ENCODE peak calls at places on chromosomes 4 and X, in seven cellular contexts. O, K, H, Z, U, F and A are unnamed samples.

GRCh38 chrX:150879855-150880807 is 18.3 kb downstream of the CD99L2 start:
- DNase-seq in F (no peak), H (no peak), K (no peak), U (no peak), O (no peak), Z (no peak), A (peak; percentile 53)

GRCh38 chr4:140359571-140360427 is 13.6 kb upstream of the SCOC start:
- DNase-seq in U (peak; percentile 93), Z (peak; percentile 85), O (peak; percentile 63), H (peak; percentile 92), K (peak; percentile 82), F (peak; percentile 65), A (peak; percentile 94)

GRCh38 chr4:52914051-52914605 is 52.0 kb downstream of the RASL11B start:
- DNase-seq in F (peak; percentile 86), H (peak; percentile 42), K (no peak), O (no peak), U (peak; percentile 60), Z (peak; percentile 94), A (no peak)

GRCh38 chr4:150229538-150229937 is 151.3 kb downstream of the DCLK2 start:
- DNase-seq in Z (peak; percentile 64), U (no peak), F (peak; percentile 90), O (no peak), K (no peak), H (no peak), A (peak; percentile 37)

GRCh38 chr4:5890063-5890727 is 2.7 kb downstream of the CRMP1 start:
- DNase-seq in K (no peak), Z (no peak), O (no peak), H (peak; percentile 72), F (peak; percentile 41), U (peak; percentile 97), A (peak; percentile 88)

GRCh38 chr4:161595230-161595771 is 568.5 kb downstream of the FSTL5 start:
- DNase-seq in K (no peak), Z (no peak), H (no peak), U (no peak), F (no peak), O (no peak), A (no peak)

GRCh38 chr4:89212666-89213381 is 94.8 kb downstream of the GPRIN3 start:
- DNase-seq in H (no peak), K (no peak), O (no peak), U (no peak), Z (peak; percentile 59), F (peak; percentile 29), A (no peak)

GRCh38 chr4:88219099-88219498 is 60.7 kb upstream of the ABCG2 start:
- DNase-seq in U (peak; percentile 61), K (no peak), F (peak; percentile 48), H (peak; percentile 68), Z (peak; percentile 76), O (no peak), A (peak; percentile 74)

GRCh38 chr4:185227131-185227551 is 17.7 kb downstream of the SNX25 start:
- DNase-seq in H (no peak), Z (peak; percentile 23), O (no peak), U (peak; percentile 49), F (no peak), K (no peak), A (no peak)

GRCh38 chr4:56200275-56200674 is 187.0 kb downstream of the AASDH start:
- DNase-seq in H (no peak), F (peak; percentile 26), K (no peak), U (no peak), O (no peak), Z (no peak), A (no peak)

GRCh38 chrX:106178826-106179225 is 10.7 kb downstream of the PWWP3B start:
- DNase-seq in F (no peak), H (no peak), U (peak; percentile 6), K (no peak), Z (no peak), O (no peak), A (no peak)

GRCh38 chrX:53421772-53422090 is 723 bp downstream of the SMC1A start:
- DNase-seq in Z (no peak), F (no peak), H (no peak), O (no peak), K (no peak), U (no peak), A (no peak)

GRCh38 chr4:139154134-139154421 is 22.9 kb downstream of the ELF2 start:
- DNase-seq in K (no peak), U (no peak), H (no peak), F (no peak), O (no peak), Z (no peak), A (no peak)
- H3K4me3 ChIP-seq in K (no peak overlapping the region), U (no peak overlapping the region), H (no peak overlapping the region), F (no peak overlapping the region), O (no peak overlapping the region), Z (no peak overlapping the region), A (no peak overlapping the region)

GRCh38 chr4:78749258-78749971 is 26.7 kb upstream of the BMP2K start:
- DNase-seq in U (no peak), O (no peak), H (peak; percentile 19), F (peak; percentile 48), K (no peak), Z (peak; percentile 9), A (no peak)

GRCh38 chr4:78753091-78753490 is 23.1 kb upstream of the BMP2K start:
- DNase-seq in Z (no peak), O (no peak), F (no peak), U (no peak), H (no peak), K (no peak), A (no peak)

GRCh38 chr4:78748361-78748760 is 27.8 kb upstream of the BMP2K start:
- DNase-seq in F (peak; percentile 29), K (no peak), Z (peak; percentile 36), H (no peak), U (no peak), O (no peak), A (no peak)

GRCh38 chr4:78747328-78747946 is 28.7 kb upstream of the BMP2K start:
- DNase-seq in K (no peak), O (no peak), U (no peak), F (peak; percentile 31), H (no peak), Z (peak; percentile 76), A (no peak)

GRCh38 chr4:78749972-78750727 is 26.0 kb upstream of the BMP2K start:
- DNase-seq in U (no peak), Z (no peak), F (no peak), H (no peak), O (no peak), K (no peak), A (no peak)
- H3K4me1 ChIP-seq in U (no peaks in the 10 kb centered on the region), Z (peaks cover 25% of the 10 kb centered on the region), F (peaks cover 6% of the 10 kb centered on the region), H (peaks cover 9% of the 10 kb centered on the region), O (no peaks in the 10 kb centered on the region), K (no peaks in the 10 kb centered on the region), A (no peaks in the 10 kb centered on the region)

GRCh38 chr4:39898015-39898414 is 79.7 kb downstream of the PDS5A start:
- DNase-seq in U (no peak), O (no peak), F (no peak), Z (no peak), H (no peak), K (no peak), A (no peak)
- H3K27me3 ChIP-seq in U (no peaks in the 10 kb centered on the region), O (no peaks in the 10 kb centered on the region), F (no peaks in the 10 kb centered on the region), Z (no peaks in the 10 kb centered on the region), H (no peaks in the 10 kb centered on the region), K (no peaks in the 10 kb centered on the region), A (no peaks in the 10 kb centered on the region)

GRCh38 chr4:1759818-1760223 is 33.3 kb upstream of the FGFR3 start:
- DNase-seq in O (no peak), U (no peak), H (no peak), Z (no peak), K (no peak), F (no peak), A (no peak)
- H3K4me3 ChIP-seq in O (no peak overlapping the region), U (no peak overlapping the region), H (no peak overlapping the region), Z (no peak overlapping the region), K (no peak overlapping the region), F (no peak overlapping the region), A (no peak overlapping the region)

GRCh38 chrX:10579018-10579752 is 41.2 kb downstream of the MID1 start:
- DNase-seq in F (peak; percentile 82), K (no peak), O (no peak), H (no peak), U (peak; percentile 19), Z (peak; percentile 74), A (peak; percentile 70)

GRCh38 chrX:10582215-10582733 is 38.1 kb downstream of the MID1 start:
- DNase-seq in F (peak; percentile 78), K (no peak), Z (peak; percentile 31), H (no peak), O (no peak), U (no peak), A (no peak)

GRCh38 chrX:10577863-10578262 is 42.5 kb downstream of the MID1 start:
- DNase-seq in Z (peak; percentile 11), O (no peak), U (no peak), H (no peak), F (no peak), K (no peak), A (no peak)

GRCh38 chrX:10576777-10577444 is 43.5 kb downstream of the MID1 start:
- DNase-seq in H (no peak), Z (no peak), U (no peak), K (no peak), O (no peak), F (no peak), A (peak; percentile 44)

DNA sequence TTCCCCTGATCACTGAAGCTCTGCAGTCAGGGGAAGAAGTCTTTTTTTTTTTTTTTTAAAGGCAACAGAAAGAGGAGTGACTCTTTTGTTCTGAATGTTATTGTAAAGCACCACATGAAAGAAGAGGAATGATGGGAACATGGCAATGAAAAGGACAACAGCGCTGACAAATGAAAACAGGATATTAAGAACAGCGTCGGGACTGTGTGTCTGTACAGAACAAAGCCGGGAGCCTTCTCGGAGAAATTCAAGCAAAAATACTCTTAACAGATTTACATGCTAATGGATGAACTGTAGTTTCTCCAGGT is 40.7 kb downstream of the MID1 start:
- DNase-seq in Z (peak; percentile 52), U (no peak), F (peak; percentile 71), O (no peak), K (no peak), H (no peak), A (peak; percentile 94)
- H3K4me1 ChIP-seq in Z (peaks cover 23% of the 10 kb centered on the region), U (no peaks in the 10 kb centered on the region), F (peaks cover 2% of the 10 kb centered on the region), O (no peaks in the 10 kb centered on the region), K (no peaks in the 10 kb centered on the region), H (peaks cover 4% of the 10 kb centered on the region), A (peaks cover 32% of the 10 kb centered on the region)

DNA sequence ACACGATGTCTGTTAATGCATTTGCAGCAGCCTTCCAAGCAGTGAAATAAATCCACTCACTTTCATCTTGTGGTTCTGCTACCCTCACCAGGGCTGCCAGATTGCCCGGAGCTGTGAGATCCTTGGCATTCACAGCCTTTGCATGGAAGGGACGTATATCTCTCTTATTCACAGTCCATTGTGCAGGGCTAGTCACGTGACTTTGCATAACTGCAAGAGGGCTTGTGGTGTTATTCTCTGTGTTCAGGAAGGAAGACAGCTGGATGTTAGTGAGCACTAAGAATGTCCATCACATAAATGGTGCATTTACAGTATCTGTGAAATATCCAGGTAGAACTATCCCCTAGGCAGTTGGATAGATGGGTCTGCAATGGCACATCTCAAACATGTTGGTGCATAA is 96.5 kb upstream of the BEND4 start:
- DNase-seq in H (no peak), Z (no peak), O (no peak), U (no peak), K (no peak), F (no peak), A (no peak)
- H3K27me3 ChIP-seq in H (no peaks in the 10 kb centered on the region), Z (no peaks in the 10 kb centered on the region), O (no peaks in the 10 kb centered on the region), U (no peaks in the 10 kb centered on the region), K (no peaks in the 10 kb centered on the region), F (no peaks in the 10 kb centered on the region), A (no peaks in the 10 kb centered on the region)